ENCODE peak calls at places on chromosomes 5 and 9, in four cellular contexts. F is CD4-positive, alpha-beta T cell; M is dorsolateral prefrontal cortex; S is uterus. A is an unnamed sample.

GRCh38 chr9:127216210-127216887 is 48.2 kb upstream of the GARNL3 start:
- DNase-seq in F (no peak), M (no peak), S (no peak), A (no peak)

GRCh38 chr5:154967419-154968024 is 26.6 kb downstream of the MRPL22 start:
- DNase-seq in F (no peak), M (no peak), S (no peak), A (no peak)

GRCh38 chr5:151745071-151745705 is 13.2 kb downstream of the ATOX1 start:
- DNase-seq in F (no peak), M (peak), S (no peak), A (no peak)

GRCh38 chr9:113381909-113382411 is 5.2 kb upstream of the HDHD3 start:
- DNase-seq in F (no peak), M (no peak), S (no peak), A (no peak)

GRCh38 chr5:132437604-132438275 is 52.8 kb downstream of the IRF1 start:
- DNase-seq in F (peak), M (no peak), S (peak), A (peak)

GRCh38 chr5:55610518-55610917 is 75.8 kb upstream of the PLPP1 start:
- DNase-seq in F (no peak), M (no peak), S (no peak), A (no peak)

GRCh38 chr5:132764051-132764450 is 13.0 kb downstream of the SEPTIN8 start:
- DNase-seq in F (no peak), M (no peak), S (no peak), A (no peak)

GRCh38 chr5:10253390-10253789 is 3.3 kb downstream of the CCT5 start:
- DNase-seq in F (no peak), M (no peak), S (no peak), A (no peak)

GRCh38 chr5:139964994-139965565 is 78.0 kb downstream of the NRG2 start:
- DNase-seq in F (no peak), M (no peak), S (no peak), A (no peak)

A was measured in sciatic nerve.